ENCODE peak calls at places on chromosomes 5 and 9, in seven cellular contexts. P, B, F, G, M, Z and U are unnamed samples.

GRCh38 chr9:93962561-93963440 is 7.6 kb upstream of the BARX1 start:
- DNase-seq in P (peak; percentile 79), B (peak; percentile 90), F (peak; percentile 93), G (peak; percentile 82), M (peak; percentile 90), Z (peak; percentile 60), U (peak; percentile 76)

GRCh38 chr5:33867236-33867635 is 24.6 kb downstream of the ADAMTS12 start:
- DNase-seq in P (no peak), B (no peak), F (no peak), G (no peak), M (no peak), Z (no peak), U (no peak)

GRCh38 chr9:132018957-132019405 is 60.7 kb downstream of the MED27 start:
- DNase-seq in P (no peak), B (peak; percentile 21), F (no peak), G (no peak), M (no peak), Z (no peak), U (no peak)

GRCh38 chr5:71899865-71900342 is 180.8 kb downstream of the CARTPT start:
- DNase-seq in P (no peak), B (no peak), F (peak; percentile 52), G (no peak), M (no peak), Z (no peak), U (no peak)

GRCh38 chr5:43396762-43397304 is 15.4 kb downstream of the CCL28 start:
- DNase-seq in P (no peak), B (peak; percentile 22), F (peak; percentile 73), G (peak; percentile 17), M (peak; percentile 66), Z (peak; percentile 23), U (peak; percentile 18)

GRCh38 chr5:8981496-8981895 is 564.4 kb downstream of the SEMA5A start:
- DNase-seq in P (no peak), B (peak; percentile 38), F (no peak), G (no peak), M (no peak), Z (no peak), U (no peak)

GRCh38 chr9:100220936-100221335 is 121.9 kb downstream of the INVS start:
- DNase-seq in P (no peak), B (no peak), F (no peak), G (no peak), M (no peak), Z (no peak), U (no peak)

GRCh38 chr5:28961806-28962205 is 1923.4 kb upstream of the CDH9 start:
- DNase-seq in P (no peak), B (no peak), F (no peak), G (no peak), M (no peak), Z (no peak), U (no peak)

GRCh38 chr9:138015021-138015829 is 137.6 kb downstream of the CACNA1B start:
- DNase-seq in P (no peak), B (no peak), F (no peak), G (no peak), M (no peak), Z (no peak), U (no peak)

GRCh38 chr5:39523821-39524220 is 99.0 kb upstream of the DAB2 start:
- DNase-seq in P (no peak), B (peak; percentile 47), F (no peak), G (no peak), M (no peak), Z (no peak), U (no peak)

DNA sequence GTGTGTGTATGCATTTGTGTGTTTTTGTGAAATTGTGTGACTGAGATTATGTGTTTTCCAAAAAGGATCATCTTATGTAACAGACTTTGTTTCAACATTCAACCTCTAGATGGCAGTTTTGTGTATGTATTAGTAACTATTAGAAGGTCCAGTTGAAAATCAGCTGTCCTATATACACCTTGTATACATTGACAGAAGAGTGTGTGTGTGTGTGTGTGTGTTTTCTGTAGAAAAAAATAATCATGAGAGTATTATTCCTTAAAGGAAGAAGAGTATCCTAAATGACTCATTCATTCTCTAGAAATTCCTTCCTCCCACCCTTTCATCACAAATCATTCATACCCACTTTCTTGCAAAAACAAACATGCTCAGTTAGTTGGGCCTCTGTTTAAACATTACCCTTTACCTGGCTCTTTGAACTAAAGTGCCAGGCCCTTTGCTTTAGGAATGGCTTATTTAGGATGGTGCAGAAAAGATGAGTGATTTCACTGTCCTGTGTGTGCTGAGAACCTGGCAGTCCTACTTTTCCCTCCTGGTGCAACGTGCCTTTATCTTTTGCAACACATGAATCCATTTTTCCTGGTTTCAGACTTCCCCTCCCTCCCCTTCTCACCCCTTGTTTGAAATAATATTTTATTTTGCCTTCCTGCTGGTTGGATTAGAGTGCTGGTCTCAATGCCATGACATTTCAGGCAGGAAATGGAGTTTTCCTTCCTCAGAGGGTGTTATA is 152.2 kb downstream of the ARHGAP26 start:
- DNase-seq in P (no peak), B (peak; percentile 79), F (no peak), G (peak; percentile 76), M (no peak), Z (no peak), U (no peak)
- TF ChIP-seq CTCF in P (peak; percentile 75), B (peak; percentile 47), F (peak; percentile 63), G (peak; percentile 75), M (no peak), Z (no peak), U (no peak)

GRCh38 chr9:33229359-33230120 is 10.4 kb upstream of the SPINK4 start:
- DNase-seq in P (no peak), B (no peak), F (peak; percentile 93), G (peak; percentile 98), M (peak; percentile 90), Z (no peak), U (no peak)
- TF ChIP-seq CTCF in P (no peak), B (no peak), F (peak; percentile 77), G (peak; percentile 97), M (peak; percentile 50), Z (no peak), U (no peak)

GRCh38 chr5:77394064-77394716 is 97.9 kb downstream of the WDR41 start:
- DNase-seq in P (no peak), B (no peak), F (no peak), G (no peak), M (no peak), Z (no peak), U (no peak)
- TF ChIP-seq CTCF in P (no peak), B (no peak), F (no peak), G (no peak), M (no peak), Z (no peak), U (no peak)

GRCh38 chr9:124196814-124197176 is 61.0 kb upstream of the NEK6 start:
- DNase-seq in P (no peak), B (no peak), F (peak; percentile 0), G (no peak), M (peak; percentile 8), Z (no peak), U (no peak)

GRCh38 chr9:124199474-124199873 is 58.3 kb upstream of the NEK6 start:
- DNase-seq in P (no peak), B (no peak), F (no peak), G (no peak), M (no peak), Z (no peak), U (no peak)

GRCh38 chr9:124198948-124199347 is 58.8 kb upstream of the NEK6 start:
- DNase-seq in P (no peak), B (no peak), F (peak; percentile 34), G (no peak), M (no peak), Z (no peak), U (no peak)

GRCh38 chr9:124202447-124202971 is 55.2 kb upstream of the NEK6 start:
- DNase-seq in P (no peak), B (peak; percentile 15), F (peak; percentile 87), G (no peak), M (peak; percentile 46), Z (no peak), U (no peak)

DNA sequence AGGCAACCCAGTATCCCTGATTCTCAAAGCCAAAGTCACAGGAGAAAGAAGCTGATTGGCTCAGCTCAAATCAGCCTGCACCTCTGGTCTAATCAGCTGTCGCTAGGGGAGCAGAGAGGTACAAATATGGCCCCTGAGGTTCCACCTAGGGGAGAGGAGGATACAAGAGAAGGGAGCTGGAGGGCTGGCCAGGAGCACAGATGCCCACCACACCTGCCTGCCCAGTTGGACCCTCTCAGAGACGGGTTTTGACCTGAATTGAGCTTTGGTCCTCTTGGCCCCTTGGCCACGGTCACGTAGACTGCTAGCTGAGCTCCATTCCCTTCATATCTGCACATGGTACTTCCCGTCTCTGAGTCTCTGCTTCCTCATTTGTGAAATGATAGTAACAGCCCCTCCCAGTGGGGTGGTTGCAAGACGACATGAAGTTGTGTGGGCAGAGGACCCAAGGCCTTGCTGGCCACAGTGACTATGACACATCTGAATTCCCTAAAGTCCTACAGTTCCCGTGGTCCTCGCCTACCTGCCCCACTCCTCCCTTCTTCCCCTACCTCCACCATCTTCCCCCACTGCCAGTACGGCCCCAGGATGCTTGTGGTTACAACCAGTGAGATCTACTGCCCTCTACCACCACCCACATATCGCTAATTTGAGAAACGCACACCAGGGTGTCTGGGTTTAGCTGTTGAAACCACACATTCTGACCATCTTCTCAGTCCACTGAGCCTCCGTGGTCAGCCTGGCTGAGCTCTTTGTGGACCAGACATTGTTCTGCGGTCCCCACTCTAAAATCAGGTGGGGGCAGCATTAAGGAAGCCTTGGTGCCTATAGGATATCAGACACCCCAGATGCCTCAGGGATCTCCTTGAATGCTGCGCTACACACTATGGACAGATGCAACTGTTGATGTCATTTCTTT is 60.3 kb upstream of the NEK6 start:
- DNase-seq in P (no peak), B (no peak), F (peak; percentile 66), G (no peak), M (peak; percentile 5), Z (no peak), U (no peak)
- TF ChIP-seq CTCF in P (no peak), B (no peak), F (no peak), G (no peak), M (no peak), Z (no peak), U (no peak)

GRCh38 chr9:114096041-114096511 is 3.0 kb downstream of the KIF12 start:
- DNase-seq in P (no peak), B (no peak), F (no peak), G (no peak), M (no peak), Z (no peak), U (peak; percentile 57)
- TF ChIP-seq CTCF in P (peak; percentile 49), B (peak; percentile 21), F (no peak), G (no peak), M (no peak), Z (no peak), U (no peak)